ENCODE peak calls at places on chromosome 22, in five cellular contexts. One of them, this sample, is unnamed.

GRCh38 chr22:42022162-42022847 is 23.7 kb downstream of the WBP2NL start:
- DNase-seq in OCI-LY7: peak
- DNase-seq in activated CD8-positive, alpha-beta memory T cell treated with anti-CD3 and anti-CD28 coated beads, Interleukin-2, amount 50 U/mL, for 48 hours: no peak
- DNase-seq in ecto neural progenitor cell: no peak
- DNase-seq in KG1: no peak
- DNase-seq in this sample: no peak

GRCh38 chr22:17767236-17768065 is 6.8 kb downstream of the BID start:
- DNase-seq in OCI-LY7: no peak
- DNase-seq in activated CD8-positive, alpha-beta memory T cell treated with anti-CD3 and anti-CD28 coated beads, Interleukin-2, amount 50 U/mL, for 48 hours: peak
- DNase-seq in ecto neural progenitor cell: no peak
- DNase-seq in KG1: no peak
- DNase-seq in this sample: peak

GRCh38 chr22:48702573-48703264 is 1125.0 kb downstream of the BRD1 start:
- DNase-seq in OCI-LY7: no peak
- DNase-seq in activated CD8-positive, alpha-beta memory T cell treated with anti-CD3 and anti-CD28 coated beads, Interleukin-2, amount 50 U/mL, for 48 hours: no peak
- DNase-seq in ecto neural progenitor cell: peak
- DNase-seq in KG1: peak
- DNase-seq in this sample: no peak

GRCh38 chr22:43090130-43090789 is 1.1 kb upstream of the TTLL1 start:
- DNase-seq in OCI-LY7: peak
- DNase-seq in activated CD8-positive, alpha-beta memory T cell treated with anti-CD3 and anti-CD28 coated beads, Interleukin-2, amount 50 U/mL, for 48 hours: peak
- DNase-seq in ecto neural progenitor cell: no peak
- DNase-seq in KG1: peak
- DNase-seq in this sample: peak

GRCh38 chr22:50687829-50688228 is 15.2 kb downstream of the SHANK3 start:
- DNase-seq in OCI-LY7: no peak
- DNase-seq in activated CD8-positive, alpha-beta memory T cell treated with anti-CD3 and anti-CD28 coated beads, Interleukin-2, amount 50 U/mL, for 48 hours: no peak
- DNase-seq in ecto neural progenitor cell: no peak
- DNase-seq in KG1: no peak
- DNase-seq in this sample: no peak

GRCh38 chr22:18975434-18976196 is 39.5 kb upstream of the PRODH start:
- DNase-seq in OCI-LY7: no peak
- DNase-seq in activated CD8-positive, alpha-beta memory T cell treated with anti-CD3 and anti-CD28 coated beads, Interleukin-2, amount 50 U/mL, for 48 hours: no peak
- DNase-seq in ecto neural progenitor cell: no peak
- DNase-seq in KG1: no peak
- DNase-seq in this sample: peak

GRCh38 chr22:38886333-38886732 is 14.3 kb upstream of the CBX6 start:
- DNase-seq in OCI-LY7: no peak
- DNase-seq in activated CD8-positive, alpha-beta memory T cell treated with anti-CD3 and anti-CD28 coated beads, Interleukin-2, amount 50 U/mL, for 48 hours: no peak
- DNase-seq in ecto neural progenitor cell: no peak
- DNase-seq in KG1: no peak
- DNase-seq in this sample: no peak

GRCh38 chr22:22157500-22157822 is 87.1 kb upstream of the VPREB1 start:
- DNase-seq in OCI-LY7: no peak
- DNase-seq in activated CD8-positive, alpha-beta memory T cell treated with anti-CD3 and anti-CD28 coated beads, Interleukin-2, amount 50 U/mL, for 48 hours: no peak
- DNase-seq in ecto neural progenitor cell: no peak
- DNase-seq in KG1: no peak
- DNase-seq in this sample: no peak

GRCh38 chr22:37014415-37014806 is 4.8 kb downstream of the TST start:
- DNase-seq in OCI-LY7: no peak
- DNase-seq in activated CD8-positive, alpha-beta memory T cell treated with anti-CD3 and anti-CD28 coated beads, Interleukin-2, amount 50 U/mL, for 48 hours: no peak
- DNase-seq in ecto neural progenitor cell: no peak
- DNase-seq in KG1: no peak
- DNase-seq in this sample: no peak

GRCh38 chr22:35399114-35399677 is 744 bp upstream of the MCM5 start:
- DNase-seq in OCI-LY7: peak
- DNase-seq in activated CD8-positive, alpha-beta memory T cell treated with anti-CD3 and anti-CD28 coated beads, Interleukin-2, amount 50 U/mL, for 48 hours: no peak
- DNase-seq in ecto neural progenitor cell: no peak
- DNase-seq in KG1: no peak
- DNase-seq in this sample: peak

GRCh38 chr22:25221790-25222189 is 2.4 kb downstream of the CRYBB2 start:
- DNase-seq in OCI-LY7: no peak
- DNase-seq in activated CD8-positive, alpha-beta memory T cell treated with anti-CD3 and anti-CD28 coated beads, Interleukin-2, amount 50 U/mL, for 48 hours: no peak
- DNase-seq in ecto neural progenitor cell: no peak
- DNase-seq in KG1: no peak
- DNase-seq in this sample: no peak

GRCh38 chr22:33332538-33332937 is 274.4 kb upstream of the SYN3 start:
- DNase-seq in OCI-LY7: no peak
- DNase-seq in activated CD8-positive, alpha-beta memory T cell treated with anti-CD3 and anti-CD28 coated beads, Interleukin-2, amount 50 U/mL, for 48 hours: no peak
- DNase-seq in ecto neural progenitor cell: no peak
- DNase-seq in KG1: no peak
- DNase-seq in this sample: no peak

GRCh38 chr22:33889748-33890147 is 30.5 kb downstream of the LARGE1 start:
- DNase-seq in OCI-LY7: peak
- DNase-seq in activated CD8-positive, alpha-beta memory T cell treated with anti-CD3 and anti-CD28 coated beads, Interleukin-2, amount 50 U/mL, for 48 hours: no peak
- DNase-seq in ecto neural progenitor cell: no peak
- DNase-seq in KG1: no peak
- DNase-seq in this sample: no peak

GRCh38 chr22:26606611-26607010 is 11.2 kb downstream of the CRYBB1 start:
- DNase-seq in OCI-LY7: no peak
- DNase-seq in activated CD8-positive, alpha-beta memory T cell treated with anti-CD3 and anti-CD28 coated beads, Interleukin-2, amount 50 U/mL, for 48 hours: no peak
- DNase-seq in ecto neural progenitor cell: no peak
- DNase-seq in KG1: no peak
- DNase-seq in this sample: no peak

GRCh38 chr22:26298605-26299310 is 129.5 kb downstream of the SEZ6L start:
- DNase-seq in OCI-LY7: no peak
- DNase-seq in activated CD8-positive, alpha-beta memory T cell treated with anti-CD3 and anti-CD28 coated beads, Interleukin-2, amount 50 U/mL, for 48 hours: no peak
- DNase-seq in ecto neural progenitor cell: no peak
- DNase-seq in KG1: no peak
- DNase-seq in this sample: no peak